ENCODE peak calls at places on chromosomes 16 and 17, in ten cellular contexts. One of them, this sample, is unnamed.

GRCh38 chr17:40936437-40936971 is 942 bp downstream of the KRT23 start:
- DNase-seq in transverse colon: peak; percentile 33
- DNase-seq in heart left ventricle: no peak
- DNase-seq in thyroid gland: no peak
- DNase-seq in esophagus squamous epithelium: no peak
- DNase-seq in Peyer's patch: no peak
- DNase-seq in IMR-90: no peak
- DNase-seq in HCT116: no peak
- DNase-seq in body of pancreas: no peak
- DNase-seq in uterus: no peak
- DNase-seq in this sample: no peak

GRCh38 chr16:75219838-75220237 is 1.1 kb downstream of the CTRB1 start:
- DNase-seq in transverse colon: no peak
- DNase-seq in thyroid gland: peak; percentile 31
- DNase-seq in HCT116: no peak
- DNase-seq in IMR-90: no peak
- DNase-seq in body of pancreas: no peak
- DNase-seq in Peyer's patch: no peak
- DNase-seq in esophagus squamous epithelium: no peak
- DNase-seq in heart left ventricle: no peak
- DNase-seq in uterus: no peak
- DNase-seq in this sample: no peak

GRCh38 chr17:70124723-70125122 is 44.6 kb upstream of the KCNJ2 start:
- DNase-seq in body of pancreas: no peak
- DNase-seq in heart left ventricle: no peak
- DNase-seq in Peyer's patch: no peak
- DNase-seq in thyroid gland: no peak
- DNase-seq in transverse colon: no peak
- DNase-seq in HCT116: no peak
- DNase-seq in esophagus squamous epithelium: no peak
- DNase-seq in uterus: no peak
- DNase-seq in IMR-90: no peak
- DNase-seq in this sample: no peak

GRCh38 chr16:57531635-57532220 is 4.6 kb downstream of the CCDC102A start:
- DNase-seq in uterus: peak; percentile 9
- DNase-seq in thyroid gland: no peak
- DNase-seq in heart left ventricle: no peak
- DNase-seq in Peyer's patch: peak; percentile 37
- DNase-seq in HCT116: no peak
- DNase-seq in transverse colon: no peak
- DNase-seq in esophagus squamous epithelium: no peak
- DNase-seq in body of pancreas: no peak
- DNase-seq in IMR-90: no peak
- DNase-seq in this sample: no peak

GRCh38 chr17:7034955-7035590 is 742 bp upstream of the SLC16A13 start:
- DNase-seq in IMR-90: no peak
- DNase-seq in thyroid gland: no peak
- DNase-seq in HCT116: no peak
- DNase-seq in esophagus squamous epithelium: no peak
- DNase-seq in uterus: no peak
- DNase-seq in body of pancreas: no peak
- DNase-seq in heart left ventricle: no peak
- DNase-seq in Peyer's patch: peak; percentile 74
- DNase-seq in transverse colon: no peak
- DNase-seq in this sample: no peak

GRCh38 chr17:55434721-55435120 is 13.1 kb upstream of the MMD start:
- DNase-seq in esophagus squamous epithelium: no peak
- DNase-seq in HCT116: no peak
- DNase-seq in Peyer's patch: no peak
- DNase-seq in IMR-90: peak; percentile 41
- DNase-seq in transverse colon: no peak
- DNase-seq in heart left ventricle: no peak
- DNase-seq in thyroid gland: no peak
- DNase-seq in body of pancreas: no peak
- DNase-seq in uterus: no peak
- DNase-seq in this sample: no peak

GRCh38 chr17:48037036-48037881 is at the start of gene COPZ2:
- DNase-seq in Peyer's patch: peak; percentile 82
- DNase-seq in thyroid gland: peak; percentile 84
- DNase-seq in IMR-90: peak; percentile 44
- DNase-seq in body of pancreas: peak; percentile 75
- DNase-seq in HCT116: no peak
- DNase-seq in heart left ventricle: peak; percentile 84
- DNase-seq in esophagus squamous epithelium: no peak
- DNase-seq in uterus: peak; percentile 63
- DNase-seq in transverse colon: peak; percentile 69
- DNase-seq in this sample: peak; percentile 78

GRCh38 chr17:75531724-75532090 is 6.2 kb downstream of the LLGL2 start:
- DNase-seq in Peyer's patch: no peak
- DNase-seq in IMR-90: no peak
- DNase-seq in transverse colon: no peak
- DNase-seq in HCT116: peak; percentile 75
- DNase-seq in esophagus squamous epithelium: no peak
- DNase-seq in body of pancreas: no peak
- DNase-seq in thyroid gland: no peak
- DNase-seq in uterus: no peak
- DNase-seq in heart left ventricle: no peak
- DNase-seq in this sample: no peak

GRCh38 chr16:55542459-55543082 is 23.9 kb upstream of the CAPNS2 start:
- DNase-seq in esophagus squamous epithelium: no peak
- DNase-seq in uterus: no peak
- DNase-seq in thyroid gland: no peak
- DNase-seq in heart left ventricle: no peak
- DNase-seq in transverse colon: no peak
- DNase-seq in HCT116: no peak
- DNase-seq in IMR-90: peak; percentile 72
- DNase-seq in Peyer's patch: no peak
- DNase-seq in body of pancreas: no peak
- DNase-seq in this sample: no peak

GRCh38 chr17:6507535-6507934 is 48.8 kb downstream of the PITPNM3 start:
- DNase-seq in heart left ventricle: no peak
- DNase-seq in Peyer's patch: peak; percentile 48
- DNase-seq in uterus: peak; percentile 51
- DNase-seq in body of pancreas: no peak
- DNase-seq in thyroid gland: no peak
- DNase-seq in transverse colon: peak; percentile 54
- DNase-seq in IMR-90: peak; percentile 85
- DNase-seq in esophagus squamous epithelium: no peak
- DNase-seq in HCT116: peak; percentile 51
- DNase-seq in this sample: peak; percentile 71

GRCh38 chr16:17303101-17303500 is 167.7 kb downstream of the XYLT1 start:
- DNase-seq in heart left ventricle: no peak
- DNase-seq in Peyer's patch: peak; percentile 73
- DNase-seq in IMR-90: no peak
- DNase-seq in HCT116: no peak
- DNase-seq in esophagus squamous epithelium: no peak
- DNase-seq in body of pancreas: no peak
- DNase-seq in transverse colon: peak; percentile 56
- DNase-seq in uterus: no peak
- DNase-seq in thyroid gland: no peak
- DNase-seq in this sample: no peak

GRCh38 chr17:32929588-32929987 is 1.6 kb downstream of the TMEM98 start:
- DNase-seq in IMR-90: no peak
- DNase-seq in HCT116: no peak
- DNase-seq in thyroid gland: peak; percentile 20
- DNase-seq in body of pancreas: no peak
- DNase-seq in Peyer's patch: no peak
- DNase-seq in uterus: no peak
- DNase-seq in heart left ventricle: no peak
- DNase-seq in esophagus squamous epithelium: no peak
- DNase-seq in transverse colon: no peak
- DNase-seq in this sample: no peak

GRCh38 chr16:54505479-54506247 is 219.1 kb upstream of the IRX3 start:
- DNase-seq in thyroid gland: peak; percentile 12
- DNase-seq in heart left ventricle: no peak
- DNase-seq in uterus: no peak
- DNase-seq in HCT116: no peak
- DNase-seq in transverse colon: no peak
- DNase-seq in Peyer's patch: no peak
- DNase-seq in body of pancreas: no peak
- DNase-seq in esophagus squamous epithelium: no peak
- DNase-seq in IMR-90: no peak
- DNase-seq in this sample: no peak

GRCh38 chr17:37100231-37100630 is 151.5 kb downstream of the AATF start:
- DNase-seq in heart left ventricle: no peak
- DNase-seq in esophagus squamous epithelium: no peak
- DNase-seq in Peyer's patch: no peak
- DNase-seq in uterus: no peak
- DNase-seq in body of pancreas: no peak
- DNase-seq in thyroid gland: no peak
- DNase-seq in IMR-90: no peak
- DNase-seq in HCT116: no peak
- DNase-seq in transverse colon: no peak
- DNase-seq in this sample: no peak

GRCh38 chr17:10103712-10104111 is 94.7 kb downstream of the GAS7 start:
- DNase-seq in heart left ventricle: no peak
- DNase-seq in IMR-90: no peak
- DNase-seq in esophagus squamous epithelium: no peak
- DNase-seq in uterus: no peak
- DNase-seq in HCT116: no peak
- DNase-seq in thyroid gland: no peak
- DNase-seq in transverse colon: no peak
- DNase-seq in body of pancreas: no peak
- DNase-seq in Peyer's patch: no peak
- DNase-seq in this sample: no peak
- TF ChIP-seq POLR2A in heart left ventricle: no peak
- TF ChIP-seq POLR2A in IMR-90: no peak
- TF ChIP-seq POLR2A in esophagus squamous epithelium: no peak
- TF ChIP-seq POLR2A in uterus: no peak
- TF ChIP-seq POLR2A in HCT116: no peak
- TF ChIP-seq POLR2A in thyroid gland: no peak
- TF ChIP-seq POLR2A in transverse colon: no peak
- TF ChIP-seq POLR2A in body of pancreas: no peak
- TF ChIP-seq POLR2A in Peyer's patch: no peak
- TF ChIP-seq POLR2A in this sample: no peak

GRCh38 chr16:87344931-87345631 is 27.9 kb upstream of the C16orf95 start:
- DNase-seq in thyroid gland: peak; percentile 76
- DNase-seq in IMR-90: no peak
- DNase-seq in heart left ventricle: peak; percentile 49
- DNase-seq in HCT116: no peak
- DNase-seq in body of pancreas: no peak
- DNase-seq in transverse colon: peak; percentile 67
- DNase-seq in esophagus squamous epithelium: no peak
- DNase-seq in uterus: peak; percentile 42
- DNase-seq in Peyer's patch: peak; percentile 78
- DNase-seq in this sample: no peak

GRCh38 chr16:87342504-87342903 is 25.3 kb upstream of the C16orf95 start:
- DNase-seq in transverse colon: no peak
- DNase-seq in esophagus squamous epithelium: no peak
- DNase-seq in body of pancreas: no peak
- DNase-seq in IMR-90: no peak
- DNase-seq in uterus: no peak
- DNase-seq in Peyer's patch: no peak
- DNase-seq in thyroid gland: no peak
- DNase-seq in heart left ventricle: no peak
- DNase-seq in HCT116: no peak
- DNase-seq in this sample: no peak

GRCh38 chr16:87342978-87343752 is 26.0 kb upstream of the C16orf95 start:
- DNase-seq in transverse colon: no peak
- DNase-seq in esophagus squamous epithelium: no peak
- DNase-seq in uterus: no peak
- DNase-seq in Peyer's patch: no peak
- DNase-seq in heart left ventricle: no peak
- DNase-seq in HCT116: no peak
- DNase-seq in IMR-90: no peak
- DNase-seq in thyroid gland: no peak
- DNase-seq in body of pancreas: no peak
- DNase-seq in this sample: no peak

GRCh38 chr16:87344165-87344930 is 27.2 kb upstream of the C16orf95 start:
- DNase-seq in IMR-90: no peak
- DNase-seq in uterus: no peak
- DNase-seq in transverse colon: no peak
- DNase-seq in esophagus squamous epithelium: no peak
- DNase-seq in Peyer's patch: no peak
- DNase-seq in HCT116: no peak
- DNase-seq in body of pancreas: no peak
- DNase-seq in thyroid gland: no peak
- DNase-seq in heart left ventricle: no peak
- DNase-seq in this sample: no peak

GRCh38 chr16:87343753-87344050 is 26.5 kb upstream of the C16orf95 start:
- DNase-seq in HCT116: no peak
- DNase-seq in esophagus squamous epithelium: no peak
- DNase-seq in IMR-90: no peak
- DNase-seq in body of pancreas: no peak
- DNase-seq in uterus: no peak
- DNase-seq in Peyer's patch: no peak
- DNase-seq in transverse colon: no peak
- DNase-seq in thyroid gland: no peak
- DNase-seq in heart left ventricle: no peak
- DNase-seq in this sample: no peak
- H3K36me3 ChIP-seq in HCT116: peaks cover 19% of the 10 kb centered on the region
- H3K36me3 ChIP-seq in esophagus squamous epithelium: peaks cover 99% of the 10 kb centered on the region
- H3K36me3 ChIP-seq in IMR-90: peaks cover 44% of the 10 kb centered on the region
- H3K36me3 ChIP-seq in body of pancreas: peaks cover 17% of the 10 kb centered on the region
- H3K36me3 ChIP-seq in uterus: no peaks in the 10 kb centered on the region
- H3K36me3 ChIP-seq in Peyer's patch: peaks cover 81% of the 10 kb centered on the region
- H3K36me3 ChIP-seq in transverse colon: peaks cover 31% of the 10 kb centered on the region
- H3K36me3 ChIP-seq in thyroid gland: peaks cover 16% of the 10 kb centered on the region
- H3K36me3 ChIP-seq in heart left ventricle: peaks cover 79% of the 10 kb centered on the region
- H3K36me3 ChIP-seq in this sample: peaks cover 55% of the 10 kb centered on the region

DNA sequence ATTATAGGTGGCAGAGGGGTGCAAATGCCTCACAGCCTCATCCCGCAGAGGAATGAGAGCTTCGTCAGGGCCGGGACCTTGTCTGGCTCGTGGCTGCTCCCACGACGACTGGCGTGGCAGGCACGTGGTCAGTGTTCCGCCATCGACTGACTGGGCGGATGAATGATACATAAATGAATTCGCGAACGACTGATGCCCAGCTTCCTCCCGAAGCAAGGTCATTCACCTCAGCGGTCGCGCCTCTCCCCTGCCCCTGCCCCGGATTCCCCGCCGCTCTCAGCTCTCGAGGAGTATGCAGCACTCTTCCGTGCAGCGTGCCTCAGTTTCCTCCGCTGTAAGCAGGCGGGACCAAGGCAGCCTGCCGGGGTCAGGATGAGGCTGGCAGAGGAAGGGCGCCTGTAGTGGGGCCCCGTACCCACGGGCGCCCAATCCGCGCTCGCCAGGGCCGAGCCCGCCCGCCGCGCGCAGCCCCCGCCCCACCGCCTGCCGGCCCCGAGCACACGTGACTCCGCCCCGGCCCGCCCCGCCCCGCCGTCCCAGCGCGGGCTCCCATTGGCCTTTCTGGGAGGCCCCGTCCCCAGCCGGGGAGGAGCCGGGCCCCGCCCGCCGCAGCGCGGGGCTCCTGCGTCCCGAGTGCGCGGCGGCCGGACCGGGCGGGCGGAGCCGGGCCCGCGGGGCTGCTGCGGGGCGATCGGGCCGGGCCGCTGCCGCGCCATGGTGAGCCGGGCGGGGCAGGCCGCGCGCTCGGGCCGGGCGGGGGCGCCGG is at the start of gene SNN:
- DNase-seq in uterus: peak; percentile 86
- DNase-seq in heart left ventricle: peak; percentile 94
- DNase-seq in thyroid gland: peak; percentile 92
- DNase-seq in esophagus squamous epithelium: no peak
- DNase-seq in IMR-90: peak; percentile 72
- DNase-seq in HCT116: peak; percentile 39
- DNase-seq in transverse colon: peak; percentile 90
- DNase-seq in body of pancreas: peak; percentile 91
- DNase-seq in Peyer's patch: peak; percentile 95
- DNase-seq in this sample: peak; percentile 92
- TF ChIP-seq POLR2A in uterus: peak; percentile 62
- TF ChIP-seq POLR2A in heart left ventricle: no peak
- TF ChIP-seq POLR2A in thyroid gland: no peak
- TF ChIP-seq POLR2A in esophagus squamous epithelium: no peak
- TF ChIP-seq POLR2A in IMR-90: peak; percentile 53
- TF ChIP-seq POLR2A in HCT116: no peak
- TF ChIP-seq POLR2A in transverse colon: no peak
- TF ChIP-seq POLR2A in body of pancreas: peak; percentile 19
- TF ChIP-seq POLR2A in Peyer's patch: no peak
- TF ChIP-seq POLR2A in this sample: peak; percentile 41

GRCh38 chr17:78403822-78404221 is 25.4 kb downstream of the PGS1 start:
- DNase-seq in Peyer's patch: no peak
- DNase-seq in HCT116: no peak
- DNase-seq in body of pancreas: no peak
- DNase-seq in heart left ventricle: no peak
- DNase-seq in thyroid gland: no peak
- DNase-seq in uterus: no peak
- DNase-seq in IMR-90: no peak
- DNase-seq in transverse colon: no peak
- DNase-seq in esophagus squamous epithelium: no peak
- DNase-seq in this sample: no peak
- H3K36me3 ChIP-seq in Peyer's patch: peaks cover 73% of the 10 kb centered on the region
- H3K36me3 ChIP-seq in HCT116: peaks cover 40% of the 10 kb centered on the region
- H3K36me3 ChIP-seq in body of pancreas: peaks cover 37% of the 10 kb centered on the region
- H3K36me3 ChIP-seq in heart left ventricle: peaks cover 86% of the 10 kb centered on the region
- H3K36me3 ChIP-seq in thyroid gland: peaks cover 48% of the 10 kb centered on the region
- H3K36me3 ChIP-seq in uterus: no peaks in the 10 kb centered on the region
- H3K36me3 ChIP-seq in IMR-90: peaks cover 77% of the 10 kb centered on the region
- H3K36me3 ChIP-seq in transverse colon: peaks cover 41% of the 10 kb centered on the region
- H3K36me3 ChIP-seq in esophagus squamous epithelium: peaks cover 85% of the 10 kb centered on the region
- H3K36me3 ChIP-seq in this sample: peaks cover 69% of the 10 kb centered on the region